ENCODE peak calls at places on chromosomes 3 and 15, in five cellular contexts. V is HepG2, Y is lung, P is MM.1S, G is transverse colon. W is an unnamed sample. For H3K27me3, the result is how much of the 10 kb centered on the place peaks cover.

GRCh38 chr15:22224241-22224671 is 143.9 kb downstream of the OR4M2 start:
- DNase-seq in V (no peak), Y (no peak), P (peak), G (no peak), W (peak)

GRCh38 chr3:73573204-73573603 is 51.5 kb downstream of the PDZRN3 start:
- DNase-seq in V (no peak), Y (no peak), P (no peak), G (no peak), W (no peak)

GRCh38 chr15:60580068-60580467 is 101.1 kb upstream of the ICE2 start:
- DNase-seq in V (no peak), Y (no peak), P (no peak), G (no peak), W (no peak)

GRCh38 chr15:38886315-38887163 is 321.9 kb upstream of the RASGRP1 start:
- DNase-seq in V (no peak), Y (no peak), P (no peak), G (no peak), W (no peak)

GRCh38 chr15:72203507-72203837 is 5.9 kb upstream of the GRAMD2A start:
- DNase-seq in V (no peak), Y (no peak), P (no peak), G (no peak), W (no peak)

GRCh38 chr3:44106761-44107160 is 134.9 kb upstream of the TOPAZ1 start:
- DNase-seq in V (no peak), Y (no peak), P (no peak), G (no peak), W (no peak)

GRCh38 chr15:82950746-82951370 is 1.7 kb downstream of the HOMER2 start:
- DNase-seq in V (peak), Y (no peak), P (peak), G (no peak), W (no peak)

GRCh38 chr3:114333180-114333922 is 39.5 kb downstream of the TIGIT start:
- DNase-seq in V (no peak), Y (no peak), P (no peak), G (no peak), W (no peak)

GRCh38 chr15:25736451-25736850 is 126.7 kb downstream of the ATP10A start:
- DNase-seq in V (no peak), Y (no peak), P (no peak), G (no peak), W (no peak)

GRCh38 chr15:100114100-100114499 is 227.7 kb downstream of the ADAMTS17 start:
- DNase-seq in V (no peak), Y (no peak), P (no peak), G (peak), W (no peak)

GRCh38 chr15:76349301-76350070 is 12.9 kb downstream of the ISL2 start:
- DNase-seq in V (no peak), Y (no peak), P (no peak), G (no peak), W (no peak)

GRCh38 chr15:76346666-76347506 is 10.3 kb downstream of the ISL2 start:
- DNase-seq in V (no peak), Y (no peak), P (no peak), G (peak), W (no peak)

GRCh38 chr15:76345269-76345879 is 8.8 kb downstream of the ISL2 start:
- DNase-seq in V (no peak), Y (no peak), P (no peak), G (no peak), W (no peak)

GRCh38 chr15:76345880-76346665 is 9.5 kb downstream of the ISL2 start:
- DNase-seq in V (peak), Y (no peak), P (no peak), G (peak), W (peak)

DNA sequence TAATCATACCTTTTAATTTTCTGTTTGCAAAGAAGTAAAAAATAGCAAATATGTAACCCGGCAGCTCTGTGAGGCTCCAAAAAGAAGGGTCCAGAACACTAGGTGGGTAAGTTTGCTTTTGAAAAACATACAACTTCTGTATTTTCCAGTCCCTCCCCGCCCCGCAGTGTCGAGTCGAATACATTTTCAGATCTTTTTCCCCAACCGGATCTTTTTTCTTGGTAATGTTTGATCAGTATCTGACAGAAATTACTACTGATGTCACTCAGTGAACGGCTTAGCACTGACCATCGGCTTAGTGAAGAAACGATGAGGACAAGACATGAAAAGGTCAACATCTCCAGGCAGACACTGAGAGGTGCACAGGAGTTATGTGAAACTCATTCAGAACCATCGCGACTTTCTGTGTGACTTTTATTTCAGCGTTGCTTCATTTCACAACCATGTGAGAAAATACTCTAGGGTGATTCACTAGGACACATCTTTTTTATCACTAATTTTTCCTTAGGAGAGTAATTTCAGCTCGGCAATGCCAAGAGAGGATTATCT is 11.0 kb downstream of the ISL2 start:
- DNase-seq in V (no peak), Y (no peak), P (no peak), G (no peak), W (no peak)
- H3K27me3 ChIP-seq in V (under half), Y (under half), P (under half), G (half or more), W (under half)

GRCh38 chr15:29656636-29657475 is 165.4 kb downstream of the TJP1 start:
- DNase-seq in V (no peak), Y (no peak), P (no peak), G (no peak), W (no peak)
- TF ChIP-seq CTCF in V (no peak), Y (no peak), P (no peak), G (no peak), W (no peak)

GRCh38 chr3:151631946-151632345 is 101.8 kb upstream of the AADACL2 start:
- DNase-seq in V (no peak), Y (no peak), P (no peak), G (no peak), W (no peak)
- H3K27me3 ChIP-seq in V (under half), Y (under half), P (under half), G (under half), W (under half)

DNA sequence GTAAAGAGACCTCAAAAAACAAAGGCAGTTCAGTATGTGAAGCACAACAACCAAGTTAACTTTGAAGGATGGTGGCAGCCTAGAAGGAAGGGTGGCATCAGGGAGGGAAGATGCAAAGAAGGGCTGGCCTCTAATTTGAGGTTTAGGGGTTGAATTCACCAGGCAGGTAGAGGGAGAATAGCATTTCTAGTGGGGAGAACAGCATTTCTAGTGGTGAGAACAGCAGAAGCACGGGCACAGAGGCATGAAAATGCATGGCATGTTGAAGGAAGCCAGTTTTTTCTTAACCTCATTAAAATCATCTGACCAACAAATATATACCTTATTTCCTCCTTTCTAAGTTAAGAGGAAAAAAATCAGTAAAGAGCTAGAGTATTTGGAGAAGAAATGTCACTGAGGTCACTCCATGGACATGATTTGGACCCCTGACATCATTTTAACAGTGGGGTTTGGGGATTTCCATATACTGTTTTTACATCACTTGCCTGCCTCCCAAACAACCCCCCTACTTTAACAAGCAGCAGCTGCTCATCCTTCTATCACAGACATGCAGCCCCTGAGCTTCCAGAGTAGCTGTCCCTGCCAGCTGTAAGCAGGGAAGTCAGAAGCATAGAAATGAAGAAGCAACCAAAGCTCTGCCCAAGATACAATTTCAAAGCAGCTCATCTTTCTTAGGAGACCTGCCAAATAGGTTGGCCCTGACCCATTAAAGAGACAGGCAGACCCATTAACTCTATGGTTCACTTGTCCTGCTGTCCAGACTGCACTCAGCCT is 2.4 kb upstream of the POPDC2 start:
- DNase-seq in V (no peak), Y (no peak), P (no peak), G (no peak), W (no peak)
- TF ChIP-seq CTCF in V (no peak), Y (no peak), P (no peak), G (no peak), W (no peak)

W was measured in Peyer's patch.